ENCODE peak calls at places on chromosomes 1 and 21, in nine cellular contexts. F is heart left ventricle, A is gastrocnemius medialis, K is HepG2, D is A549, E is spleen, S is uterus, J is thyroid gland, L is IMR-90. N is an unnamed sample.

GRCh38 chr1:114669562-114670082 is at the start of gene DENND2C:
- DNase-seq in F (no peak), A (no peak), K (no peak), D (no peak), E (no peak), S (no peak), J (no peak), L (no peak), N (no peak)

GRCh38 chr1:65065535-65066378 is 82.2 kb upstream of the AK4 start:
- DNase-seq in F (no peak), A (peak; percentile 58), K (no peak), D (peak; percentile 12), E (peak; percentile 83), S (peak; percentile 57), J (peak; percentile 65), L (no peak), N (peak; percentile 66)

GRCh38 chr1:162878000-162878596 is 17.1 kb upstream of the CCDC190 start:
- DNase-seq in F (peak; percentile 33), A (peak; percentile 43), K (peak; percentile 45), D (no peak), E (no peak), S (peak; percentile 30), J (peak; percentile 52), L (peak; percentile 80), N (peak; percentile 46)

GRCh38 chr1:206505702-206506375 is 1.5 kb upstream of the RASSF5 start:
- DNase-seq in F (peak; percentile 5), A (no peak), K (no peak), D (peak; percentile 58), E (peak; percentile 39), S (no peak), J (no peak), L (peak; percentile 54), N (no peak)

GRCh38 chr1:96927125-96927524 is 205.5 kb downstream of the PTBP2 start:
- DNase-seq in F (no peak), A (no peak), K (no peak), D (no peak), E (no peak), S (no peak), J (no peak), L (peak; percentile 80), N (no peak)

GRCh38 chr1:86345053-86345452 is 51.1 kb downstream of the ODF2L start:
- DNase-seq in F (no peak), A (no peak), K (no peak), D (no peak), E (peak; percentile 19), S (no peak), J (no peak), L (no peak), N (no peak)

GRCh38 chr1:29762635-29763034 is 526.3 kb downstream of the PTPRU start:
- DNase-seq in F (no peak), A (no peak), K (no peak), D (no peak), E (no peak), S (no peak), J (no peak), L (no peak), N (no peak)

GRCh38 chr21:15001773-15002647 is 62.8 kb downstream of the NRIP1 start:
- DNase-seq in F (no peak), A (no peak), K (no peak), D (no peak), E (no peak), S (no peak), J (no peak), L (no peak), N (no peak)

GRCh38 chr1:53734650-53735211 is 4.2 kb downstream of the GLIS1 start:
- DNase-seq in F (no peak), A (no peak), K (no peak), D (no peak), E (no peak), S (no peak), J (no peak), L (peak; percentile 94), N (no peak)

GRCh38 chr1:88983791-88984552 is 8.5 kb downstream of the KYAT3 start:
- DNase-seq in F (no peak), A (no peak), K (peak; percentile 71), D (peak; percentile 36), E (peak; percentile 80), S (no peak), J (no peak), L (peak; percentile 69), N (no peak)

GRCh38 chr21:41761211-41762181 is 5.4 kb downstream of the RIPK4 start:
- DNase-seq in F (peak; percentile 64), A (peak; percentile 35), K (peak; percentile 38), D (no peak), E (peak; percentile 85), S (no peak), J (peak; percentile 66), L (no peak), N (peak; percentile 45)

GRCh38 chr1:119475866-119476439 is 31.1 kb upstream of the HSD3B1 start:
- DNase-seq in F (peak; percentile 31), A (no peak), K (peak; percentile 46), D (peak; percentile 40), E (no peak), S (no peak), J (peak; percentile 63), L (peak; percentile 21), N (peak; percentile 79)

GRCh38 chr1:226937940-226938725 is 2.0 kb upstream of the COQ8A start:
- DNase-seq in F (no peak), A (no peak), K (no peak), D (no peak), E (no peak), S (no peak), J (no peak), L (no peak), N (no peak)

GRCh38 chr1:47568763-47569162 is 130.9 kb downstream of the FOXD2 start:
- DNase-seq in F (no peak), A (peak; percentile 23), K (no peak), D (no peak), E (peak; percentile 56), S (no peak), J (no peak), L (no peak), N (no peak)

GRCh38 chr1:36088577-36089392 is at the start of gene ADPRS:
- DNase-seq in F (peak; percentile 91), A (peak; percentile 83), K (peak; percentile 73), D (peak; percentile 72), E (peak; percentile 98), S (peak; percentile 88), J (peak; percentile 86), L (peak; percentile 89), N (peak; percentile 94)
- TF ChIP-seq POLR2A in F (no peak), A (peak; percentile 91), K (peak; percentile 95), D (peak; percentile 95), E (peak; percentile 81), S (peak; percentile 92), J (peak; percentile 79), L (peak; percentile 85), N (peak; percentile 92)

GRCh38 chr1:236361909-236362590 is 32.0 kb upstream of the EDARADD start:
- DNase-seq in F (no peak), A (no peak), K (no peak), D (no peak), E (no peak), S (no peak), J (no peak), L (no peak), N (no peak)

GRCh38 chr1:236354330-236355147 is 39.5 kb upstream of the EDARADD start:
- DNase-seq in F (no peak), A (no peak), K (no peak), D (no peak), E (no peak), S (no peak), J (no peak), L (no peak), N (no peak)

GRCh38 chr1:236351875-236352573 is 42.1 kb upstream of the EDARADD start:
- DNase-seq in F (no peak), A (no peak), K (no peak), D (no peak), E (no peak), S (no peak), J (no peak), L (no peak), N (no peak)

GRCh38 chr1:236350308-236350707 is 43.8 kb upstream of the EDARADD start:
- DNase-seq in F (no peak), A (no peak), K (no peak), D (no peak), E (no peak), S (no peak), J (no peak), L (no peak), N (no peak)

DNA sequence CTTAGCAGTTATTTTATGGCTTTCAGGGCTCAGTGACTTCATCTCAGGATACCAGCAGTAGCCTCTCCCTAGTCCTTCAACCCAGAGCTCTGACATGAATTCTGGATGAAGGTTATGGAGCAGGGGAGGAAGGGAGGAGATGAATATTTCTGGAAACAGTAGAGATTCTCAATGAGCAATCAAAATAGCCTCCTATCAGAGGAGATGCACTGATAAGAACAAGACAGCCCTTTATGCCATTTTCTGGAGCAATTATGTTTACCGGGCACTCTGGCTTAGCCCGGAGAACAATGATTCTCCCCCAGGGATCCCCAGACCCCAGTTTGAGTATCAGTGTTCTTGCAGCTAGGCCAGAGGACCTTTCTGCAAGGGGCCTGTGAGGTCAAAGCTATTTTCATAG is 37.9 kb upstream of the EDARADD start:
- DNase-seq in F (no peak), A (no peak), K (no peak), D (no peak), E (no peak), S (no peak), J (no peak), L (no peak), N (no peak)
- H3K4me1 ChIP-seq in F (no peaks in the 10 kb centered on the region), A (no peaks in the 10 kb centered on the region), K (no peaks in the 10 kb centered on the region), D (no peaks in the 10 kb centered on the region), E (no peaks in the 10 kb centered on the region), S (no peaks in the 10 kb centered on the region), J (no peaks in the 10 kb centered on the region), L (no peaks in the 10 kb centered on the region), N (no peaks in the 10 kb centered on the region)

GRCh38 chr1:207828046-207828445 is 76.2 kb downstream of the CD46 start:
- DNase-seq in F (no peak), A (peak; percentile 8), K (no peak), D (no peak), E (no peak), S (no peak), J (no peak), L (no peak), N (no peak)
- H3K27ac ChIP-seq in F (peak overlapping the region; percentile 99), A (peak overlapping the region; percentile 98), K (no peak overlapping the region), D (peak overlapping the region; percentile 32), E (peak overlapping the region; percentile 94), S (peak overlapping the region; percentile 95), J (peak overlapping the region; percentile 71), L (no peak overlapping the region), N (peak overlapping the region; percentile 54)

GRCh38 chr1:27238032-27238431 is 3.6 kb downstream of the WDTC1 start:
- DNase-seq in F (no peak), A (no peak), K (no peak), D (no peak), E (no peak), S (no peak), J (no peak), L (no peak), N (no peak)

GRCh38 chr1:27235827-27236226 is 1.4 kb downstream of the WDTC1 start:
- DNase-seq in F (no peak), A (no peak), K (no peak), D (no peak), E (no peak), S (no peak), J (no peak), L (peak; percentile 20), N (no peak)

GRCh38 chr1:27233677-27234053 is 767 bp upstream of the WDTC1 start:
- DNase-seq in F (no peak), A (no peak), K (no peak), D (no peak), E (no peak), S (no peak), J (no peak), L (no peak), N (no peak)

GRCh38 chr1:27237112-27237511 is 2.7 kb downstream of the WDTC1 start:
- DNase-seq in F (no peak), A (no peak), K (no peak), D (no peak), E (no peak), S (no peak), J (no peak), L (no peak), N (no peak)

GRCh38 chr1:27234054-27234882 is at the start of gene WDTC1:
- DNase-seq in F (peak; percentile 99), A (peak; percentile 96), K (peak; percentile 88), D (peak; percentile 81), E (peak; percentile 100), S (peak; percentile 98), J (peak; percentile 98), L (peak; percentile 95), N (peak; percentile 99)
- TF ChIP-seq POLR2A in F (no peak), A (peak; percentile 62), K (no peak), D (peak; percentile 21), E (no peak), S (peak; percentile 78), J (no peak), L (peak; percentile 35), N (no peak)